ENCODE peak calls at places on chromosomes 6 and 20, in six cellular contexts. K is omental fat pad, C is pancreas, Q is transverse colon, B is WTC11, U is GM06990. T is an unnamed sample.

GRCh38 chr6:17086469-17086868 is 15.4 kb upstream of the STMND1 start:
- DNase-seq in Q (peak), U (no peak), B (peak), K (no peak), C (no peak), T (peak)

GRCh38 chr20:38723982-38724602 is at the start of gene SLC32A1:
- DNase-seq in Q (no peak), U (no peak), B (peak), C (no peak), K (no peak), T (no peak)

GRCh38 chr6:169556238-169556637 is 145.6 kb downstream of the WDR27 start:
- DNase-seq in Q (no peak), K (no peak), B (no peak), U (no peak), C (no peak), T (no peak)

GRCh38 chr20:53946106-53946505 is 124.3 kb downstream of the BCAS1 start:
- DNase-seq in U (no peak), C (no peak), K (no peak), B (no peak), Q (no peak), T (no peak)

GRCh38 chr6:6599468-6599873 is 11.0 kb downstream of the LY86 start:
- DNase-seq in K (no peak), B (no peak), U (no peak), C (no peak), Q (peak), T (no peak)

GRCh38 chr20:63891061-63892002 is 3.6 kb upstream of the DNAJC5 start:
- DNase-seq in K (no peak), Q (no peak), B (peak), U (no peak), C (no peak), T (no peak)

GRCh38 chr6:169975701-169976100 is 224.3 kb downstream of the ERMARD start:
- DNase-seq in C (no peak), B (no peak), Q (no peak), K (no peak), U (no peak), T (no peak)

GRCh38 chr6:150410906-150411305 is 42.1 kb downstream of the IYD start:
- DNase-seq in U (no peak), C (no peak), K (no peak), Q (no peak), B (no peak), T (no peak)

GRCh38 chr6:168161371-168161750 is 82.3 kb upstream of the FRMD1 start:
- DNase-seq in K (no peak), C (no peak), Q (no peak), B (no peak), U (no peak), T (no peak)

GRCh38 chr6:156991971-156992370 is 214.8 kb downstream of the ARID1B start:
- DNase-seq in K (no peak), B (no peak), Q (no peak), C (no peak), U (no peak), T (no peak)

GRCh38 chr20:39762716-39763115 is 800.6 kb downstream of the DHX35 start:
- DNase-seq in C (no peak), Q (no peak), B (no peak), U (no peak), K (no peak), T (no peak)

GRCh38 chr6:6461138-6461537 is 127.4 kb upstream of the LY86 start:
- DNase-seq in U (no peak), K (no peak), C (no peak), Q (no peak), B (no peak), T (no peak)

GRCh38 chr20:24309596-24309995 is 159.8 kb upstream of the SYNDIG1 start:
- DNase-seq in B (no peak), Q (no peak), K (no peak), U (no peak), C (no peak), T (no peak)

GRCh38 chr6:36964349-36964748 is 9.8 kb downstream of the PI16 start:
- DNase-seq in C (peak), Q (no peak), K (no peak), U (no peak), B (peak), T (no peak)

GRCh38 chr20:48012401-48012974 is 227.2 kb upstream of the SULF2 start:
- DNase-seq in B (no peak), C (no peak), Q (no peak), K (no peak), U (no peak), T (no peak)
- TF ChIP-seq CTCF in B (no peak), C (no peak), Q (no peak), K (no peak), U (no peak), T (peak)

GRCh38 chr6:24720604-24721460 is 1.9 kb upstream of the C6orf62 start:
- DNase-seq in C (peak), U (peak), Q (peak), K (peak), B (peak), T (peak)
- TF ChIP-seq CTCF in C (no peak), U (no peak), Q (no peak), K (no peak), B (no peak), T (no peak)

GRCh38 chr6:108557494-108558371 is 3.0 kb upstream of the FOXO3 start:
- DNase-seq in K (no peak), Q (peak), B (peak), C (peak), U (peak), T (peak)
- TF ChIP-seq CTCF in K (no peak), Q (no peak), B (no peak), C (no peak), U (no peak), T (peak)

GRCh38 chr6:129696028-129696418 is 14.0 kb downstream of the ARHGAP18 start:
- DNase-seq in Q (no peak), C (no peak), U (no peak), K (no peak), B (no peak), T (no peak)

GRCh38 chr6:129698430-129698829 is 11.5 kb downstream of the ARHGAP18 start:
- DNase-seq in U (no peak), K (no peak), B (no peak), C (no peak), Q (no peak), T (no peak)

GRCh38 chr6:129696843-129697242 is 13.1 kb downstream of the ARHGAP18 start:
- DNase-seq in Q (no peak), U (no peak), C (no peak), K (no peak), B (no peak), T (no peak)

GRCh38 chr6:129699661-129700060 is 10.3 kb downstream of the ARHGAP18 start:
- DNase-seq in U (no peak), Q (no peak), C (no peak), K (no peak), B (no peak), T (no peak)

GRCh38 chr6:129697788-129698187 is 12.2 kb downstream of the ARHGAP18 start:
- DNase-seq in B (no peak), U (no peak), C (no peak), K (no peak), Q (no peak), T (no peak)
- TF ChIP-seq CTCF in B (no peak), U (no peak), C (no peak), K (no peak), Q (no peak), T (no peak)

GRCh38 chr6:27556406-27556805 is 83.5 kb upstream of the ZNF184 start:
- DNase-seq in Q (no peak), C (no peak), K (no peak), B (no peak), U (no peak), T (no peak)

GRCh38 chr6:27547157-27548075 is 74.5 kb upstream of the ZNF184 start:
- DNase-seq in Q (no peak), U (no peak), C (no peak), K (no peak), B (peak), T (peak)

GRCh38 chr6:27553123-27553904 is 80.4 kb upstream of the ZNF184 start:
- DNase-seq in C (no peak), Q (no peak), U (peak), B (peak), K (no peak), T (peak)

GRCh38 chr6:27550692-27551091 is 77.8 kb upstream of the ZNF184 start:
- DNase-seq in C (no peak), B (no peak), U (no peak), Q (no peak), K (no peak), T (no peak)

DNA sequence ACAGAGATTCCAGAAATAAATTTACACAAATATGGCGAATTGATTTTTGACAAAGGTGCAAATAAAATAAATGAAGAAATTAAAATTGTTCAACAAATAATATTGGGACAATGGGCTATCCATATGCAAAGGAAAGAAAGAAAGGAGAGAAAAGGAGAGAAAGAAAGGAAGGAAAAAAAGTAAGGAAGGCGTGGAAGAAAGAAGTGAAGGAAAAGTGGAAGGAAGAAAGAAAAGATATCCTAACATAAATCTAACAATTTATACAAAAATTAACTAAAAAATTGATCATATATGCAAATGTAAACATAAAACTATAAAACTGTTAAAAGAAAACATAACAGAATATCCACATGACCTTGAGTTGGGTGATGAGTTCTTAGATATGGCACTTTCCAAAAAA is 78.7 kb upstream of the ZNF184 start:
- DNase-seq in C (no peak), B (no peak), Q (no peak), U (no peak), K (no peak), T (no peak)
- TF ChIP-seq CTCF in C (no peak), B (no peak), Q (no peak), U (no peak), K (no peak), T (no peak)

GRCh38 chr6:153553627-153554026 is 422.5 kb upstream of the RGS17 start:
- DNase-seq in C (no peak), U (no peak), K (no peak), Q (no peak), B (peak), T (no peak)
- TF ChIP-seq CTCF in C (no peak), U (peak), K (no peak), Q (no peak), B (peak), T (peak)

DNA sequence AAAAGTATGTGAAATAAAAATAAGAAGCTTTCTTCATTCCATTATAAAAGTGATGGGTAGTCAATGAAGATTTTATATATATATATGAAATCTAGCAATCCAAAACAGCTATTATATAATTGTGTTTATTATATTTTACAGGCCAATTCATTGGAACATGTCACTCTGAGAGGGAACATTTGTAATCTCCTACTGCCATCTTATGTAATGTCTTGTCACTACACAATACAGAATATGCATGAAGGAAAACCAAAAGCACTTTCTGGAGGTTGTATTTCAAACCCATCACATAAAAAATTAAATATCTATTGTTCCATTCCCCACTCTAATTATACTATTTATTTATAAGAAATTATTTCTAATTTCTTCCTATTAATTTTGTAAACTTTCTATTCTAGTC is 31.5 kb upstream of the IRAK1BP1 start:
- DNase-seq in C (no peak), B (no peak), Q (no peak), U (no peak), K (no peak), T (no peak)
- TF ChIP-seq CTCF in C (no peak), B (no peak), Q (peak), U (peak), K (no peak), T (peak)

DNA sequence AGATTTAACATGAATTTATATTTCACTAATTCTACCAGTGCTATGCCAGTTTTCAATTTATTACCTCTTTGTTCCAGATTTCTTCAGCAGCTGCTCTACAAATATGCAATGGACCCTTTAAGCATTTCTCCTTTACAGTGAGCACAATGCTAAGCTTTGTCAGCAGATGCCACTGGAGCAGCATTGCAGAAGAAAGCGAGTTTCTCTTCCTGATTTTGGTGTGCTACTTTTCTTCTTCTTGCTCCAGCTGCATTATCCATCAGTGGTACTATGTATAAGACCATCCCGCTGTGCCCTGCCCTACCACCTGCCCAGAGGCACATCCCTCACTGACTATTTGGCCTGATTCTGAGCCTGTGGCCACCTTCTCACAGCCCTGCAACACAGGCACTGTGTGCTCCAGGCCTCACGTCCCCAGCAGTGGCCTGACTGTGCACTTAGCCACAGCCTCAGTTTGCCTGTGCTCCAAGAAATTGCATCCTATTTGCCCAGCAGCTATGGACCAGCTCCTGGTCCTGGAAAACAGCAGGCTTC is 84.1 kb downstream of the TNFAIP3 start:
- DNase-seq in C (no peak), B (no peak), Q (no peak), U (no peak), K (no peak), T (no peak)
- TF ChIP-seq CTCF in C (no peak), B (no peak), Q (no peak), U (peak), K (no peak), T (no peak)

GRCh38 chr6:84733889-84734288 is 30.5 kb downstream of the TBX18 start:
- DNase-seq in B (no peak), C (no peak), K (no peak), Q (no peak), U (no peak), T (no peak)

GRCh38 chr6:84731901-84732300 is 32.5 kb downstream of the TBX18 start:
- DNase-seq in Q (no peak), B (no peak), U (no peak), C (no peak), K (no peak), T (no peak)

DNA sequence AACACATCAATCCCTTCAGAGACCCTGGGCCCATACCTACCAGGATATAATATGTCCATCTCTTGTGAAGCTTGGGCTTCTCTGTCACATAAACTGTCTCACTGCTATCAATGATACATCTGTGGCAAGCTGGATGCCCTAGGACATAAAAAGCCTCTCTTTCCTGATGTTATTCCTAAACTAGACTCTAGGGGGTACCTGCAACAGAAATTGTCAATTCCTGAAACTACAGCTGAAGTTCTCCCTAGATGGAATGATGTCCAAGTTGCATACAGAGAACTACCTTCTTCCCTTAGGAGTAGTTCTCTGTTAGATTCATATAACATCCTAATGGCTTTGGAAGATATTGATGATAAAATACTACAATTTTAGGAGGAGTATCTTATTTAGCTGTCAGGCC is 35.8 kb downstream of the TBX18 start:
- DNase-seq in C (no peak), Q (no peak), B (no peak), U (no peak), K (no peak), T (no peak)
- TF ChIP-seq CTCF in C (no peak), Q (peak), B (peak), U (peak), K (no peak), T (peak)